ENCODE peak calls at places on chromosome 20, in nine cellular contexts. N is mammary epithelial cell; C is posterior cingulate gyrus; Z is ovary; P is NCI-H1092 treated with DMSO at 0.1 percent for 48 hours; T is stimulated activated CD4-positive, alpha-beta T cell treated with anti-CD3 and anti-CD28 coated beads, Interleukin-12 subunit alpha, Interleukin-12 subunit beta, amount 100 ng/mL, for 48 hours; R is AG08395; Y is WTC11; E is smooth muscle cell of the brain vasculature. W is an unnamed sample.

GRCh38 chr20:31695849-31696804 is 26.5 kb downstream of the BCL2L1 start:
- DNase-seq in N (peak; percentile 58), C (no peak), Z (no peak), P (no peak), T (no peak), R (peak; percentile 90), Y (no peak), E (no peak), W (peak; percentile 69)

GRCh38 chr20:33377366-33377765 is 24.0 kb downstream of the CDK5RAP1 start:
- DNase-seq in N (no peak), C (no peak), Z (no peak), P (no peak), T (no peak), R (no peak), Y (no peak), E (no peak), W (no peak)

GRCh38 chr20:61918548-61918947 is 147.1 kb downstream of the TAF4 start:
- DNase-seq in N (no peak), C (no peak), Z (no peak), P (no peak), T (no peak), R (no peak), Y (peak; percentile 43), E (no peak), W (no peak)

GRCh38 chr20:20731945-20732296 is 19.5 kb upstream of the RALGAPA2 start:
- DNase-seq in N (peak; percentile 70), C (no peak), Z (no peak), P (no peak), T (no peak), R (no peak), Y (no peak), E (no peak), W (no peak)

GRCh38 chr20:64003970-64004725 is 23.2 kb downstream of the PRPF6 start:
- DNase-seq in N (no peak), C (no peak), Z (no peak), P (no peak), T (no peak), R (no peak), Y (no peak), E (no peak), W (no peak)

GRCh38 chr20:34704177-34705007 is at the start of gene TP53INP2:
- DNase-seq in N (peak; percentile 69), C (peak; percentile 93), Z (peak; percentile 95), P (peak; percentile 86), T (peak; percentile 66), R (peak; percentile 91), Y (peak; percentile 93), E (peak; percentile 71), W (peak; percentile 98)

GRCh38 chr20:13771853-13772453 is 12.8 kb downstream of the ESF1 start:
- DNase-seq in N (no peak), C (no peak), Z (no peak), P (peak; percentile 2), T (no peak), R (peak; percentile 44), Y (no peak), E (no peak), W (peak; percentile 39)

GRCh38 chr20:10922941-10923340 is 249.1 kb upstream of the JAG1 start:
- DNase-seq in N (peak; percentile 80), C (no peak), Z (no peak), P (no peak), T (no peak), R (peak; percentile 67), Y (no peak), E (peak; percentile 58), W (peak; percentile 68)

GRCh38 chr20:60008130-60008808 is 50.0 kb downstream of the CDH26 start:
- DNase-seq in N (no peak), C (no peak), Z (no peak), P (no peak), T (no peak), R (no peak), Y (no peak), E (no peak), W (no peak)

GRCh38 chr20:11652128-11652527 is 265.6 kb upstream of the BTBD3 start:
- DNase-seq in N (no peak), C (no peak), Z (no peak), P (no peak), T (no peak), R (no peak), Y (no peak), E (no peak), W (no peak)

GRCh38 chr20:25453035-25453810 is 45.8 kb downstream of the GINS1 start:
- DNase-seq in N (peak; percentile 58), C (no peak), Z (no peak), P (peak; percentile 37), T (no peak), R (no peak), Y (no peak), E (no peak), W (no peak)

GRCh38 chr20:51339721-51340450 is 202.6 kb downstream of the NFATC2 start:
- DNase-seq in N (no peak), C (no peak), Z (no peak), P (no peak), T (no peak), R (no peak), Y (no peak), E (no peak), W (no peak)

GRCh38 chr20:62186887-62187866 is 4.3 kb downstream of the MTG2 start:
- DNase-seq in N (no peak), C (no peak), Z (no peak), P (no peak), T (no peak), R (no peak), Y (no peak), E (no peak), W (peak; percentile 52)

GRCh38 chr20:1992359-1992758 is 1.5 kb downstream of the PDYN start:
- DNase-seq in N (no peak), C (peak; percentile 14), Z (no peak), P (no peak), T (no peak), R (no peak), Y (no peak), E (no peak), W (no peak)

GRCh38 chr20:18058661-18059467 is 1.1 kb upstream of the OVOL2 start:
- DNase-seq in N (peak; percentile 32), C (no peak), Z (no peak), P (peak; percentile 79), T (no peak), R (no peak), Y (peak; percentile 77), E (no peak), W (no peak)

GRCh38 chr20:25000268-25000801 is 7.8 kb upstream of the APMAP start:
- DNase-seq in N (peak; percentile 89), C (no peak), Z (peak; percentile 61), P (no peak), T (no peak), R (peak; percentile 93), Y (no peak), E (no peak), W (peak; percentile 90)

GRCh38 chr20:36468149-36469000 is 72.9 kb upstream of the MYL9 start:
- DNase-seq in N (no peak), C (peak; percentile 63), Z (no peak), P (peak; percentile 43), T (no peak), R (no peak), Y (no peak), E (no peak), W (no peak)

GRCh38 chr20:49270177-49270576 is 7.7 kb downstream of the ZNFX1 start:
- DNase-seq in N (no peak), C (no peak), Z (no peak), P (no peak), T (no peak), R (peak; percentile 87), Y (no peak), E (no peak), W (peak; percentile 79)

GRCh38 chr20:46746972-46747371 is 37.5 kb downstream of the SLC2A10 start:
- DNase-seq in N (peak; percentile 53), C (no peak), Z (no peak), P (no peak), T (no peak), R (peak; percentile 78), Y (no peak), E (no peak), W (peak; percentile 68)

GRCh38 chr20:62980970-62981369 is 25.8 kb downstream of the BHLHE23 start:
- DNase-seq in N (no peak), C (peak; percentile 49), Z (no peak), P (peak; percentile 33), T (no peak), R (peak; percentile 31), Y (no peak), E (no peak), W (peak; percentile 42)

GRCh38 chr20:64099086-64099786 is 8.1 kb downstream of the NPBWR2 start:
- DNase-seq in N (no peak), C (peak; percentile 45), Z (no peak), P (peak; percentile 81), T (no peak), R (no peak), Y (no peak), E (no peak), W (no peak)

GRCh38 chr20:62831854-62832211 is 15.0 kb downstream of the COL9A3 start:
- DNase-seq in N (no peak), C (no peak), Z (no peak), P (no peak), T (no peak), R (no peak), Y (no peak), E (no peak), W (peak; percentile 7)

GRCh38 chr20:14637441-14637840 is 300.0 kb upstream of the FLRT3 start:
- DNase-seq in N (no peak), C (no peak), Z (no peak), P (no peak), T (no peak), R (no peak), Y (no peak), E (no peak), W (no peak)

GRCh38 chr20:7654231-7654630 is 286.0 kb downstream of the HAO1 start:
- DNase-seq in N (no peak), C (no peak), Z (no peak), P (no peak), T (no peak), R (no peak), Y (no peak), E (no peak), W (no peak)

GRCh38 chr20:62009322-62009721 is 56.4 kb downstream of the TAF4 start:
- DNase-seq in N (no peak), C (no peak), Z (no peak), P (no peak), T (no peak), R (no peak), Y (no peak), E (no peak), W (no peak)

GRCh38 chr20:45114465-45115385 is at the start of gene WFDC5:
- DNase-seq in N (peak; percentile 66), C (no peak), Z (no peak), P (no peak), T (no peak), R (no peak), Y (no peak), E (no peak), W (no peak)

GRCh38 chr20:47493175-47493953 is 8.3 kb upstream of the NCOA3 start:
- DNase-seq in N (peak; percentile 73), C (peak; percentile 19), Z (peak; percentile 95), P (peak; percentile 68), T (no peak), R (peak; percentile 71), Y (no peak), E (no peak), W (peak; percentile 82)